ENCODE peak calls at places on chromosomes 4 and X, in six cellular contexts. H is lower lobe of right lung; T is NCI-H146; Q is renal cortical epithelial cell; O is GM23248; V is stimulated activated naive CD8-positive, alpha-beta T cell treated with anti-CD3 and anti-CD28 coated beads, Interleukin-15, Interleukin-2, amounts not matched to agents 100 U/mL and 50 U/mL, for 24 hours. M is an unnamed sample.

GRCh38 chrX:10981491-10981890 is 129.6 kb upstream of the HCCS start:
- DNase-seq in V (no peak), H (no peak), T (no peak), Q (no peak), O (no peak), M (no peak)

GRCh38 chr4:42555828-42556227 is 101.1 kb downstream of the ATP8A1 start:
- DNase-seq in V (no peak), T (no peak), O (peak; percentile 47), H (no peak), Q (peak; percentile 41), M (peak; percentile 54)

GRCh38 chr4:3233391-3234071 is 15.4 kb upstream of the MSANTD1 start:
- DNase-seq in T (no peak), V (no peak), O (peak; percentile 38), Q (no peak), H (no peak), M (no peak)

GRCh38 chrX:53262918-53263394 is 18.4 kb downstream of the IQSEC2 start:
- DNase-seq in Q (peak; percentile 78), V (peak; percentile 34), T (no peak), H (no peak), O (peak; percentile 79), M (peak; percentile 91)

GRCh38 chr4:55269970-55270369 is 76.1 kb upstream of the SRD5A3 start:
- DNase-seq in H (no peak), T (no peak), O (no peak), Q (no peak), V (no peak), M (no peak)

GRCh38 chr4:153067376-153067775 is 131.3 kb downstream of the FHDC1 start:
- DNase-seq in T (no peak), V (no peak), Q (peak; percentile 83), H (no peak), O (peak; percentile 62), M (peak; percentile 70)

GRCh38 chr4:144583658-144584057 is 62.3 kb upstream of the HHIP start:
- DNase-seq in V (no peak), O (peak; percentile 58), H (no peak), T (no peak), Q (peak; percentile 96), M (peak; percentile 36)

GRCh38 chrX:40021647-40022046 is 76.1 kb downstream of the BCOR start:
- DNase-seq in Q (no peak), V (no peak), O (no peak), H (no peak), T (no peak), M (no peak)

GRCh38 chr4:16472537-16472936 is 246.3 kb upstream of the TAPT1 start:
- DNase-seq in T (no peak), H (no peak), O (peak; percentile 34), V (no peak), Q (no peak), M (no peak)

GRCh38 chr4:53196872-53197759 is 168.7 kb downstream of the SCFD2 start:
- DNase-seq in T (peak; percentile 76), O (peak; percentile 80), H (no peak), Q (peak; percentile 80), V (no peak), M (peak; percentile 70)

GRCh38 chr4:52760256-52760655 is 9.0 kb upstream of the ERVMER34-1 start:
- DNase-seq in O (no peak), V (no peak), H (no peak), T (no peak), Q (no peak), M (no peak)

GRCh38 chrX:146264763-146265375 is 447.2 kb downstream of the SLITRK2 start:
- DNase-seq in H (no peak), Q (no peak), T (no peak), O (no peak), V (no peak), M (no peak)

GRCh38 chr4:11341337-11342043 is 87.2 kb downstream of the HS3ST1 start:
- DNase-seq in O (no peak), H (no peak), V (no peak), T (no peak), Q (no peak), M (no peak)

GRCh38 chr4:185779520-185779919 is 32.5 kb downstream of the SORBS2 start:
- DNase-seq in V (no peak), H (no peak), Q (no peak), T (no peak), O (peak; percentile 24), M (no peak)

GRCh38 chr4:147786031-147786430 is 54.1 kb downstream of the ARHGAP10 start:
- DNase-seq in O (no peak), Q (no peak), H (no peak), V (no peak), T (no peak), M (no peak)

GRCh38 chrX:84156831-84157230 is 31.2 kb downstream of the RPS6KA6 start:
- DNase-seq in V (no peak), H (no peak), T (no peak), Q (no peak), O (peak; percentile 45), M (no peak)

GRCh38 chr4:23333556-23333945 is 556.3 kb downstream of the PPARGC1A start:
- DNase-seq in O (no peak), T (no peak), H (no peak), Q (peak; percentile 82), V (no peak), M (peak; percentile 89)

GRCh38 chr4:12902735-12903134 is 581.4 kb downstream of the RAB28 start:
- DNase-seq in Q (no peak), T (no peak), O (no peak), V (no peak), H (no peak), M (no peak)

GRCh38 chrX:103446665-103447302 is 70.4 kb downstream of the BEX3 start:
- DNase-seq in H (no peak), O (peak; percentile 50), T (no peak), V (no peak), Q (peak; percentile 55), M (peak; percentile 50)

GRCh38 chrX:40406330-40406859 is 174.4 kb upstream of the ATP6AP2 start:
- DNase-seq in V (no peak), T (no peak), H (no peak), O (no peak), Q (no peak), M (no peak)

M was measured in M059J.